ENCODE peak calls at places on chromosomes 12 and 14, in ten cellular contexts. S, P, Z, X, A, U, F, M, O and J are unnamed samples.

GRCh38 chr14:76782885-76783566 is 21.8 kb downstream of the VASH1 start:
- DNase-seq in S (no peak), P (no peak), Z (no peak), X (no peak), A (no peak), U (no peak), F (no peak), M (no peak), O (no peak), J (no peak)

GRCh38 chr14:26896447-26896846 is 298.6 kb upstream of the NOVA1 start:
- DNase-seq in S (no peak), P (no peak), Z (no peak), X (no peak), A (no peak), U (no peak), F (no peak), M (no peak), O (no peak), J (no peak)

GRCh38 chr14:82710257-82710841 is 1176.7 kb upstream of the SEL1L start:
- DNase-seq in S (peak), P (peak), Z (peak), X (no peak), A (no peak), U (peak), F (peak), M (no peak), O (peak), J (no peak)

GRCh38 chr14:103543140-103543539 is 14.1 kb downstream of the TRMT61A start:
- DNase-seq in S (no peak), P (no peak), Z (no peak), X (no peak), A (peak), U (peak), F (no peak), M (no peak), O (peak), J (no peak)

GRCh38 chr14:85594217-85594616 is 64.3 kb downstream of the FLRT2 start:
- DNase-seq in S (no peak), P (no peak), Z (no peak), X (no peak), A (no peak), U (no peak), F (no peak), M (no peak), O (no peak), J (no peak)

GRCh38 chr12:49783917-49784676 is 42.7 kb downstream of the TMBIM6 start:
- DNase-seq in S (no peak), P (no peak), Z (peak), X (no peak), A (no peak), U (peak), F (no peak), M (no peak), O (no peak), J (no peak)

GRCh38 chr12:45219621-45220020 is 3.7 kb downstream of the ANO6 start:
- DNase-seq in S (no peak), P (no peak), Z (no peak), X (no peak), A (no peak), U (no peak), F (no peak), M (no peak), O (no peak), J (no peak)

GRCh38 chr12:94426049-94426448 is 33.6 kb downstream of the CEP83 start:
- DNase-seq in S (no peak), P (no peak), Z (no peak), X (no peak), A (no peak), U (no peak), F (no peak), M (no peak), O (no peak), J (no peak)

GRCh38 chr12:88931598-88931997 is 351.3 kb upstream of the KITLG start:
- DNase-seq in S (no peak), P (no peak), Z (no peak), X (no peak), A (no peak), U (peak), F (no peak), M (no peak), O (no peak), J (no peak)

GRCh38 chr14:38285962-38286361 is 30.1 kb upstream of the CLEC14A start:
- DNase-seq in S (no peak), P (no peak), Z (no peak), X (no peak), A (no peak), U (no peak), F (no peak), M (no peak), O (no peak), J (no peak)

GRCh38 chr12:120711411-120711810 is 1.2 kb downstream of the UNC119B start:
- DNase-seq in S (no peak), P (no peak), Z (peak), X (no peak), A (no peak), U (no peak), F (no peak), M (no peak), O (no peak), J (no peak)

GRCh38 chr12:80226576-80226975 is 127.2 kb downstream of the OTOGL start:
- DNase-seq in S (no peak), P (no peak), Z (peak), X (no peak), A (no peak), U (peak), F (no peak), M (no peak), O (no peak), J (no peak)

GRCh38 chr14:99681101-99681831 is 2.8 kb upstream of the CYP46A1 start:
- DNase-seq in S (no peak), P (no peak), Z (no peak), X (no peak), A (no peak), U (no peak), F (no peak), M (no peak), O (no peak), J (no peak)

GRCh38 chr12:30985814-30986452 is 59.4 kb downstream of the TSPAN11 start:
- DNase-seq in S (no peak), P (no peak), Z (peak), X (no peak), A (peak), U (peak), F (peak), M (no peak), O (peak), J (no peak)

GRCh38 chr14:93977790-93978581 is 1.6 kb upstream of the ASB2 start:
- DNase-seq in S (no peak), P (no peak), Z (no peak), X (no peak), A (no peak), U (peak), F (no peak), M (no peak), O (no peak), J (no peak)

GRCh38 chr12:104197264-104197663 is 18.3 kb upstream of the TXNRD1 start:
- DNase-seq in S (no peak), P (no peak), Z (no peak), X (no peak), A (no peak), U (no peak), F (no peak), M (no peak), O (no peak), J (no peak)

GRCh38 chr14:90519262-90519920 is 122.6 kb downstream of the CALM1 start:
- DNase-seq in S (no peak), P (peak), Z (no peak), X (no peak), A (no peak), U (no peak), F (no peak), M (no peak), O (no peak), J (no peak)

GRCh38 chr14:23183479-23183878 is at the start of gene SLC7A8:
- DNase-seq in S (peak), P (no peak), Z (peak), X (peak), A (no peak), U (no peak), F (peak), M (no peak), O (peak), J (no peak)